ENCODE peak calls at places on chromosomes 6 and 20, in ten cellular contexts. T is activated CD4-positive, alpha-beta T cell treated with anti-CD3 and anti-CD28 coated beads, Interleukin-2, amount 50 U/mL, for 48 hours; D is psoas muscle; G is cardiac fibroblast; E is keratinocyte; J is RCC 7860; B is activated T-cell treated with anti-CD3 and anti-CD28 coated beads for 48 hours; N is stimulated activated CD8-positive, alpha-beta memory T cell treated with anti-CD3 and anti-CD28 coated beads, Interleukin-12 subunit alpha, Interleukin-12 subunit beta, amount 100 ng/mL, for 4 hours; U is CD8-positive, alpha-beta T cell; I is right cardiac atrium. V is an unnamed sample.

GRCh38 chr20:37209661-37210314 is 30.4 kb upstream of the MROH8 start:
- DNase-seq in B (no peak), N (no peak), E (no peak), D (no peak), J (no peak), T (no peak), G (no peak), U (no peak), I (no peak), V (no peak)

GRCh38 chr6:109229536-109229935 is 134.2 kb downstream of the CEP57L1 start:
- DNase-seq in B (no peak), T (no peak), U (no peak), D (no peak), N (no peak), I (no peak), J (no peak), G (no peak), E (no peak), V (peak; percentile 62)

GRCh38 chr6:30600576-30600975 is 16.5 kb downstream of the PPP1R10 start:
- DNase-seq in T (no peak), J (no peak), B (no peak), N (no peak), U (no peak), E (no peak), I (no peak), D (no peak), G (no peak), V (no peak)

GRCh38 chr20:19588731-19589130 is 169.3 kb upstream of the RIN2 start:
- DNase-seq in E (no peak), B (no peak), T (no peak), G (peak; percentile 4), N (no peak), I (no peak), D (no peak), U (no peak), J (no peak), V (peak; percentile 35)

GRCh38 chr6:143264996-143265734 is 185.3 kb downstream of the ADAT2 start:
- DNase-seq in T (no peak), U (no peak), E (no peak), D (no peak), B (no peak), N (no peak), J (no peak), G (no peak), I (no peak), V (no peak)

GRCh38 chr6:3744211-3744900 is 7.2 kb downstream of the PXDC1 start:
- DNase-seq in I (peak; percentile 41), B (no peak), D (no peak), G (peak; percentile 46), E (no peak), J (no peak), N (no peak), T (no peak), U (no peak), V (no peak)

GRCh38 chr6:4879724-4880372 is 103.6 kb downstream of the CDYL start:
- DNase-seq in N (no peak), I (no peak), B (no peak), G (no peak), U (no peak), J (no peak), D (no peak), E (no peak), T (no peak), V (no peak)

GRCh38 chr6:133587396-133587795 is 301.5 kb upstream of the TCF21 start:
- DNase-seq in E (no peak), T (no peak), J (no peak), N (no peak), U (no peak), G (no peak), B (no peak), D (no peak), I (no peak), V (no peak)

GRCh38 chr6:82959385-82959941 is 106.2 kb downstream of the UBE3D start:
- DNase-seq in T (no peak), N (no peak), B (no peak), I (no peak), E (no peak), D (no peak), J (peak; percentile 56), U (no peak), G (peak; percentile 59), V (no peak)

GRCh38 chr6:16276991-16277981 is 38.9 kb downstream of the GMPR start:
- DNase-seq in I (peak; percentile 87), E (peak; percentile 52), T (peak; percentile 43), D (peak; percentile 84), B (peak; percentile 14), J (peak; percentile 71), N (no peak), U (no peak), G (peak; percentile 90), V (peak; percentile 79)

GRCh38 chr20:35954907-35955251 is 577 bp upstream of the SCAND1 start:
- DNase-seq in D (no peak), G (peak; percentile 58), N (no peak), J (peak; percentile 35), U (no peak), B (peak; percentile 6), I (no peak), E (no peak), T (no peak), V (no peak)

GRCh38 chr6:45375449-45375848 is 2.3 kb downstream of the SUPT3H start:
- DNase-seq in E (no peak), D (no peak), T (no peak), U (no peak), B (no peak), J (no peak), I (no peak), N (no peak), G (no peak), V (no peak)

GRCh38 chr6:15926256-15926655 is 202.6 kb upstream of the MYLIP start:
- DNase-seq in I (no peak), J (no peak), G (no peak), N (no peak), T (no peak), B (no peak), D (no peak), E (no peak), U (no peak), V (no peak)

GRCh38 chr20:63159826-63160640 is 55.9 kb downstream of the YTHDF1 start:
- DNase-seq in E (no peak), J (no peak), T (no peak), G (no peak), I (peak; percentile 30), U (no peak), B (no peak), D (peak; percentile 6), N (no peak), V (no peak)

GRCh38 chr20:3323398-3323797 is 84.1 kb downstream of the DNAAF9 start:
- DNase-seq in N (no peak), B (no peak), J (no peak), I (peak; percentile 56), D (no peak), U (no peak), T (no peak), E (no peak), G (no peak), V (no peak)

GRCh38 chr20:22805219-22805618 is 220.8 kb upstream of the FOXA2 start:
- DNase-seq in T (no peak), G (peak; percentile 94), D (peak; percentile 29), U (no peak), N (no peak), J (peak; percentile 33), I (peak; percentile 77), E (peak; percentile 40), B (no peak), V (peak; percentile 29)

GRCh38 chr6:80527552-80528052 is 421.1 kb downstream of the BCKDHB start:
- DNase-seq in G (peak; percentile 16), T (no peak), D (no peak), I (no peak), B (no peak), J (no peak), U (no peak), N (no peak), E (no peak), V (no peak)

GRCh38 chr6:52512199-52512598 is 64.7 kb downstream of the TRAM2 start:
- DNase-seq in U (no peak), J (peak; percentile 39), I (peak; percentile 73), D (peak; percentile 50), T (no peak), N (no peak), G (peak; percentile 96), E (no peak), B (no peak), V (no peak)

GRCh38 chr6:37731888-37732287 is 34.2 kb upstream of the MDGA1 start:
- DNase-seq in J (no peak), G (no peak), I (no peak), N (peak; percentile 47), U (peak; percentile 45), T (peak; percentile 70), D (no peak), E (no peak), B (peak; percentile 31), V (peak; percentile 21)

GRCh38 chr6:156720739-156721714 is 56.2 kb upstream of the ARID1B start:
- DNase-seq in E (no peak), N (no peak), T (no peak), D (no peak), B (no peak), I (no peak), J (no peak), U (no peak), G (peak; percentile 28), V (peak; percentile 62)

GRCh38 chr6:71309666-71310065 is 21.1 kb downstream of the OGFRL1 start:
- DNase-seq in I (no peak), T (no peak), J (no peak), D (no peak), E (no peak), N (no peak), G (no peak), B (no peak), U (no peak), V (no peak)

GRCh38 chr6:159461266-159461665 is 231.8 kb downstream of the SOD2 start:
- DNase-seq in G (no peak), E (no peak), D (no peak), U (no peak), T (no peak), B (no peak), I (no peak), J (no peak), N (no peak), V (no peak)

GRCh38 chr6:42217523-42218367 is at the start of gene MRPS10:
- DNase-seq in T (peak; percentile 92), N (peak; percentile 81), E (no peak), U (peak; percentile 91), G (peak; percentile 97), B (peak; percentile 85), J (peak; percentile 88), D (peak; percentile 92), I (peak; percentile 95), V (peak; percentile 94)

GRCh38 chr6:163195721-163196691 is 218.5 kb upstream of the QKI start:
- DNase-seq in G (no peak), E (no peak), I (no peak), T (no peak), D (no peak), J (no peak), N (no peak), U (no peak), B (no peak), V (no peak)

GRCh38 chr20:23918101-23918862 is 38.7 kb upstream of the CST5 start:
- DNase-seq in B (no peak), U (no peak), J (no peak), G (no peak), D (no peak), N (no peak), I (no peak), T (no peak), E (no peak), V (no peak)

GRCh38 chr20:62412194-62413024 is 5.3 kb upstream of the CABLES2 start:
- DNase-seq in N (no peak), J (no peak), B (no peak), G (no peak), I (no peak), E (no peak), D (no peak), T (no peak), U (no peak), V (peak; percentile 75)

GRCh38 chr6:159984268-159984786 is 15.4 kb downstream of the IGF2R start:
- DNase-seq in J (peak; percentile 49), N (no peak), D (peak; percentile 18), U (no peak), I (no peak), T (no peak), G (peak; percentile 78), B (no peak), E (no peak), V (no peak)

GRCh38 chr6:10385512-10386132 is 29.3 kb downstream of the TFAP2A start:
- DNase-seq in G (no peak), N (no peak), J (no peak), I (no peak), D (no peak), E (no peak), U (no peak), T (no peak), B (no peak), V (no peak)